ENCODE peak calls at places on chromosome 10, in four cellular contexts. C is bronchial epithelial cell, I is neural crest cell, A is NCI-H2081 treated with DMSO at 0.1 percent for 48 hours. E is an unnamed sample.

GRCh38 chr10:6774406-6774805 is 194.3 kb upstream of the PRKCQ start:
- DNase-seq in A (no peak), I (no peak), C (no peak), E (no peak)

GRCh38 chr10:133422223-133422820 is 2.1 kb downstream of the SPRN start:
- DNase-seq in A (no peak), I (no peak), C (no peak), E (no peak)

GRCh38 chr10:116771101-116771705 is 28.8 kb upstream of the HSPA12A start:
- DNase-seq in C (peak; percentile 87), I (no peak), A (no peak), E (no peak)

GRCh38 chr10:92990615-92991014 is 70.0 kb upstream of the CYP26C1 start:
- DNase-seq in C (no peak), A (no peak), I (no peak), E (no peak)

GRCh38 chr10:96512524-96512991 is 1.2 kb downstream of the TLL2 start:
- DNase-seq in C (no peak), A (no peak), I (peak; percentile 8), E (no peak)

GRCh38 chr10:86292462-86293322 is 73.9 kb downstream of the GRID1 start:
- DNase-seq in A (no peak), C (no peak), I (no peak), E (no peak)

GRCh38 chr10:103598654-103599115 is 105.2 kb downstream of the NEURL1 start:
- DNase-seq in I (peak; percentile 63), A (peak; percentile 13), C (peak; percentile 60), E (no peak)

GRCh38 chr10:131571346-131571745 is 259.8 kb upstream of the TCERG1L start:
- DNase-seq in A (no peak), C (no peak), I (no peak), E (no peak)

GRCh38 chr10:30775779-30776591 is 146.4 kb upstream of the LYZL2 start:
- DNase-seq in C (no peak), I (no peak), A (no peak), E (no peak)

GRCh38 chr10:48490576-48491345 is 114.1 kb downstream of the ARHGAP22 start:
- DNase-seq in C (no peak), I (no peak), A (no peak), E (no peak)

GRCh38 chr10:17454181-17454800 is at the start of gene ST8SIA6:
- DNase-seq in C (no peak), I (peak; percentile 40), A (no peak), E (no peak)

GRCh38 chr10:71512794-71513379 is 116.2 kb downstream of the CDH23 start:
- DNase-seq in A (no peak), C (peak; percentile 63), I (no peak), E (no peak)

GRCh38 chr10:104255244-104255981 is 721 bp downstream of the GSTO1 start:
- DNase-seq in I (no peak), A (no peak), C (peak; percentile 74), E (no peak)

E was measured in SK-N-MC.